ENCODE peak calls at places on chromosomes 5 and 9, in four cellular contexts. K is amygdala, S is lung microvascular endothelial cell, H is iPS-NIHi11. Q is an unnamed sample.

GRCh38 chr5:73201547-73202513 is 28.8 kb downstream of the TMEM174 start:
- DNase-seq in S (peak), K (no peak), H (peak), Q (peak)

GRCh38 chr5:150295172-150295611 is 5.6 kb upstream of the CAMK2A start:
- DNase-seq in H (no peak), K (no peak), S (peak), Q (no peak)

GRCh38 chr5:38607396-38607795 is 51.0 kb upstream of the LIFR start:
- DNase-seq in H (no peak), K (no peak), S (no peak), Q (no peak)

GRCh38 chr5:98763001-98763630 is 10.3 kb upstream of the RGMB start:
- DNase-seq in S (no peak), K (no peak), H (peak), Q (peak)

GRCh38 chr9:254516-254915 is 39.9 kb downstream of the DOCK8 start:
- DNase-seq in H (peak), S (no peak), K (no peak), Q (no peak)

GRCh38 chr9:105608685-105609598 is 51.0 kb downstream of the FKTN start:
- DNase-seq in S (peak), H (peak), K (no peak), Q (peak)

GRCh38 chr5:17398439-17398838 is 99.6 kb upstream of the TAF11L2 start:
- DNase-seq in K (no peak), S (no peak), H (no peak), Q (no peak)

GRCh38 chr5:98570661-98571181 is 202.7 kb upstream of the RGMB start:
- DNase-seq in S (no peak), H (no peak), K (no peak), Q (no peak)

GRCh38 chr5:161086456-161086855 is 234.4 kb upstream of the ATP10B start:
- DNase-seq in S (no peak), H (no peak), K (no peak), Q (no peak)

GRCh38 chr9:96858018-96858573 is 3.8 kb upstream of the ZNF782 start:
- DNase-seq in K (no peak), S (no peak), H (no peak), Q (no peak)

GRCh38 chr5:167356374-167356773 is 935.1 kb upstream of the WWC1 start:
- DNase-seq in S (no peak), H (no peak), K (no peak), Q (no peak)

GRCh38 chr9:121156263-121156731 is 45.4 kb downstream of the RAB14 start:
- DNase-seq in K (no peak), H (no peak), S (peak), Q (no peak)

GRCh38 chr5:56561-57290 is 35.2 kb upstream of the PLEKHG4B start:
- DNase-seq in K (no peak), S (peak), H (peak), Q (peak)

GRCh38 chr5:1141827-1142226 is 30.0 kb upstream of the SLC12A7 start:
- DNase-seq in S (no peak), K (no peak), H (no peak), Q (no peak)

GRCh38 chr5:119343766-119344165 is 12.1 kb upstream of the TNFAIP8 start:
- DNase-seq in S (no peak), H (no peak), K (no peak), Q (no peak)

GRCh38 chr9:83147487-83148149 is 84.7 kb upstream of the RASEF start:
- DNase-seq in K (no peak), S (no peak), H (no peak), Q (no peak)

GRCh38 chr5:54197018-54197417 is 113.4 kb downstream of the ARL15 start:
- DNase-seq in H (no peak), S (no peak), K (no peak), Q (no peak)

GRCh38 chr5:173733831-173734491 is 117.5 kb upstream of the BOD1 start:
- DNase-seq in H (no peak), S (no peak), K (no peak), Q (no peak)

GRCh38 chr9:13915131-13915530 is 398.8 kb downstream of the NFIB start:
- DNase-seq in K (no peak), S (no peak), H (no peak), Q (no peak)

GRCh38 chr5:139950436-139950835 is 92.7 kb downstream of the NRG2 start:
- DNase-seq in H (no peak), K (no peak), S (no peak), Q (no peak)

GRCh38 chr9:130894546-130894945 is 2.1 kb downstream of the QRFP start:
- DNase-seq in H (no peak), K (no peak), S (no peak), Q (no peak)

GRCh38 chr5:179880848-179881590 is 22.4 kb upstream of the MRNIP start:
- DNase-seq in H (no peak), K (no peak), S (no peak), Q (no peak)

GRCh38 chr5:170270670-170271069 is 26.9 kb downstream of the LCP2 start:
- DNase-seq in S (no peak), H (no peak), K (no peak), Q (no peak)

GRCh38 chr9:91420471-91421021 is 3.1 kb downstream of the NFIL3 start:
- DNase-seq in H (no peak), S (peak), K (no peak), Q (no peak)

GRCh38 chr5:174141398-174141797 is 95.9 kb downstream of the NSG2 start:
- DNase-seq in H (no peak), S (no peak), K (no peak), Q (no peak)

GRCh38 chr5:176614805-176615478 is 5.0 kb upstream of the GPRIN1 start:
- DNase-seq in K (no peak), S (peak), H (no peak), Q (no peak)

GRCh38 chr5:25694805-25695204 is 1050.0 kb upstream of the CDH10 start:
- DNase-seq in S (no peak), H (no peak), K (peak), Q (no peak)

GRCh38 chr5:28523887-28524637 is 1485.7 kb upstream of the CDH9 start:
- DNase-seq in K (no peak), S (no peak), H (no peak), Q (peak)

GRCh38 chr9:69645488-69645887 is 26.7 kb downstream of the APBA1 start:
- DNase-seq in K (peak), S (no peak), H (peak), Q (peak)

GRCh38 chr5:139633295-139634027 is 14.7 kb upstream of the CXXC5 start:
- DNase-seq in S (peak), K (no peak), H (peak), Q (peak)

GRCh38 chr5:17094830-17095229 is 122.6 kb upstream of the BASP1 start:
- DNase-seq in K (no peak), S (no peak), H (no peak), Q (no peak)

GRCh38 chr9:79946718-79947117 is 375.0 kb downstream of the TLE4 start:
- DNase-seq in K (no peak), S (no peak), H (no peak), Q (no peak)

GRCh38 chr5:10254686-10255085 is 4.6 kb downstream of the CCT5 start:
- DNase-seq in K (no peak), H (no peak), S (no peak), Q (no peak)

GRCh38 chr5:73625905-73626811 is at the start of gene ARHGEF28:
- DNase-seq in S (peak), H (peak), K (no peak), Q (peak)

GRCh38 chr9:76302947-76303550 is 91.2 kb downstream of the RFK start:
- DNase-seq in K (no peak), S (peak), H (peak), Q (peak)

Q was measured in GM23338.